ENCODE peak calls at places on chromosomes 2 and 18, in four cellular contexts. B, U, G and P are unnamed samples.

GRCh38 chr18:615773-616172 is 19.0 kb downstream of the CLUL1 start:
- DNase-seq in U (no peak), B (no peak), G (no peak), P (no peak)

GRCh38 chr2:158359846-158360245 is 96.7 kb downstream of the CCDC148 start:
- DNase-seq in G (no peak), U (no peak), B (no peak), P (no peak)

GRCh38 chr18:79497638-79498081 is 101.9 kb downstream of the NFATC1 start:
- DNase-seq in U (peak), B (no peak), G (no peak), P (no peak)

GRCh38 chr2:54898451-54899226 is 151.6 kb downstream of the RTN4 start:
- DNase-seq in U (no peak), B (no peak), G (no peak), P (no peak)

GRCh38 chr2:71503827-71504226 is 50.5 kb downstream of the DYSF start:
- DNase-seq in B (no peak), U (no peak), G (no peak), P (no peak)

GRCh38 chr2:25844089-25844488 is 34.2 kb downstream of the ASXL2 start:
- DNase-seq in U (peak), G (no peak), B (no peak), P (no peak)

GRCh38 chr18:33817096-33817495 is 239.1 kb downstream of the ASXL3 start:
- DNase-seq in B (no peak), G (no peak), U (peak), P (no peak)

GRCh38 chr2:98461650-98462049 is 17.0 kb downstream of the INPP4A start:
- DNase-seq in U (no peak), G (no peak), B (no peak), P (peak)

GRCh38 chr18:10417679-10418078 is 36.8 kb upstream of the APCDD1 start:
- DNase-seq in B (no peak), U (peak), G (peak), P (no peak)

GRCh38 chr2:73244580-73244979 is 10.5 kb downstream of the CCT7 start:
- DNase-seq in U (no peak), G (no peak), B (no peak), P (no peak)

GRCh38 chr2:159617651-159618050 is 1.3 kb upstream of the BAZ2B start:
- DNase-seq in B (no peak), G (peak), U (peak), P (no peak)

GRCh38 chr18:59918320-59918755 is 18.5 kb downstream of the PMAIP1 start:
- DNase-seq in G (no peak), U (peak), B (no peak), P (no peak)

GRCh38 chr2:95300391-95300938 is 3.3 kb downstream of the KCNIP3 start:
- DNase-seq in U (no peak), B (no peak), G (no peak), P (no peak)

GRCh38 chr2:46331099-46331766 is 34.0 kb downstream of the EPAS1 start:
- DNase-seq in G (no peak), B (no peak), U (peak), P (no peak)

GRCh38 chr2:28437142-28437835 is 44.6 kb downstream of the FOSL2 start:
- DNase-seq in B (no peak), G (no peak), U (peak), P (no peak)

GRCh38 chr2:202035089-202035940 is 1.7 kb downstream of the FZD7 start:
- DNase-seq in B (peak), G (peak), U (peak), P (no peak)

GRCh38 chr2:218569661-218570500 is 1.2 kb downstream of the CNOT9 start:
- DNase-seq in U (peak), G (no peak), B (no peak), P (no peak)

GRCh38 chr2:119383410-119384140 is 16.8 kb downstream of the DBI start:
- DNase-seq in B (no peak), G (no peak), U (peak), P (no peak)

GRCh38 chr2:62303818-62304217 is 107.9 kb downstream of the B3GNT2 start:
- DNase-seq in B (no peak), U (no peak), G (no peak), P (no peak)

GRCh38 chr2:86543335-86543734 is 19.9 kb downstream of the CHMP3 start:
- DNase-seq in U (peak), B (no peak), G (no peak), P (no peak)

GRCh38 chr18:67513285-67513684 is 3.2 kb downstream of the DSEL start:
- DNase-seq in U (no peak), B (no peak), G (no peak), P (no peak)
- TF ChIP-seq CTCF in U (no peak), B (no peak), G (no peak), P (no peak)

DNA sequence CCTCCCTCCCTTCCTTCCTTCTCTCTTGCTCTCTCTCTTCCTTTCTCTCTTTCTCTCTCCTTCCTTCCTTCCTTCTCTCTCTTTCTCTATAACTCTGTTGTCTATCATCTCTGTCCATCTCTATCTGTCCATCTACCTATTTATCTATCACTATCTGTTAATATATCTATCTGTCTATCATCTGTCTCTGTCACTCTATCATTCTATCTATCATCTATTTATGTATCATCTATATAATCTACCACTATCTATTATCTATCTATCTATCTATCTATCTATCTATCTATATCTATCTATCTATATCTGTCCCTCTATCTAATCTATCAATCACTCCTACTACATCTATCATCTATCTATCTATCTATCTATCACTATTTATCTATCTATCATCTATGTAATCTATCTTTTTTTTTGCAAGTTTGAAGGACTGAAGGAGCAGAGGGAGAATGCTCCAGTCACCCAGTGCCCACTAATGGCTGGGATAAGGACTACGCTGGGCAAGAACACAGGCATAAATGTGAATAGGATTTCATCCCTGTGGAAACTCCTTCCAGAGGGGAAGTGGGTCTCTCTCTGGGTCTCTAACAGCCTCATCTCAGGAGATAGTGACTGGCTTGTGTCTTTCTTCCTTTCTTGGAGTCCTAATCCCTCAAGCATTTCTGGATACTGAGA is 427.0 kb downstream of the LPIN1 start:
- DNase-seq in U (peak), G (no peak), B (no peak), P (no peak)
- TF ChIP-seq CTCF in U (peak), G (no peak), B (no peak), P (no peak)

GRCh38 chr2:104733544-104733943 is 120.4 kb upstream of the POU3F3 start:
- DNase-seq in U (no peak), B (no peak), G (no peak), P (no peak)
- TF ChIP-seq CTCF in U (no peak), B (peak), G (no peak), P (no peak)

GRCh38 chr2:81703831-81704230 is 1399.3 kb upstream of the LRRTM1 start:
- DNase-seq in B (no peak), U (no peak), G (no peak), P (no peak)

GRCh38 chr2:81706856-81707255 is 1402.3 kb upstream of the LRRTM1 start:
- DNase-seq in G (no peak), U (no peak), B (no peak), P (no peak)
- TF ChIP-seq CTCF in G (no peak), U (no peak), B (no peak), P (no peak)

GRCh38 chr2:129894616-129895015 is 84.8 kb upstream of the RAB6C start:
- DNase-seq in U (no peak), B (no peak), G (no peak), P (no peak)
- TF ChIP-seq CTCF in U (no peak), B (no peak), G (no peak), P (no peak)